ENCODE peak calls at places on chromosomes 13 and 19, in seven cellular contexts. One of them, this sample, is unnamed.

GRCh38 chr13:40980466-40980865 is 38.6 kb downstream of the ELF1 start:
- DNase-seq in Peyer's patch: no peak
- DNase-seq in uterus: no peak
- DNase-seq in HCT116: no peak
- DNase-seq in breast epithelium: no peak
- DNase-seq in esophagus squamous epithelium: no peak
- DNase-seq in right lobe of liver: no peak
- DNase-seq in this sample: no peak

GRCh38 chr19:14941189-14941588 is at the start of gene OR7C2:
- DNase-seq in Peyer's patch: no peak
- DNase-seq in uterus: no peak
- DNase-seq in HCT116: no peak
- DNase-seq in breast epithelium: no peak
- DNase-seq in esophagus squamous epithelium: no peak
- DNase-seq in right lobe of liver: no peak
- DNase-seq in this sample: no peak

GRCh38 chr13:97222934-97223710 is 989 bp downstream of the MBNL2 start:
- DNase-seq in Peyer's patch: no peak
- DNase-seq in uterus: no peak
- DNase-seq in HCT116: no peak
- DNase-seq in breast epithelium: no peak
- DNase-seq in esophagus squamous epithelium: no peak
- DNase-seq in right lobe of liver: no peak
- DNase-seq in this sample: no peak

GRCh38 chr13:24997367-24997967 is 98.5 kb upstream of the PABPC3 start:
- DNase-seq in Peyer's patch: peak; percentile 31
- DNase-seq in uterus: no peak
- DNase-seq in HCT116: no peak
- DNase-seq in breast epithelium: no peak
- DNase-seq in esophagus squamous epithelium: no peak
- DNase-seq in right lobe of liver: no peak
- DNase-seq in this sample: no peak

GRCh38 chr19:4557186-4557970 is 2.1 kb downstream of the SEMA6B start:
- DNase-seq in Peyer's patch: no peak
- DNase-seq in uterus: no peak
- DNase-seq in HCT116: no peak
- DNase-seq in breast epithelium: no peak
- DNase-seq in esophagus squamous epithelium: no peak
- DNase-seq in right lobe of liver: no peak
- DNase-seq in this sample: no peak

GRCh38 chr19:38389101-38389925 is 816 bp downstream of the SPRED3 start:
- DNase-seq in Peyer's patch: peak; percentile 29
- DNase-seq in uterus: no peak
- DNase-seq in HCT116: no peak
- DNase-seq in breast epithelium: no peak
- DNase-seq in esophagus squamous epithelium: no peak
- DNase-seq in right lobe of liver: no peak
- DNase-seq in this sample: peak; percentile 53

GRCh38 chr19:46229442-46229841 is at the start of gene IGFL1:
- DNase-seq in Peyer's patch: no peak
- DNase-seq in uterus: no peak
- DNase-seq in HCT116: no peak
- DNase-seq in breast epithelium: no peak
- DNase-seq in esophagus squamous epithelium: no peak
- DNase-seq in right lobe of liver: no peak
- DNase-seq in this sample: no peak

GRCh38 chr13:110310541-110311491 is 3.7 kb downstream of the COL4A2 start:
- DNase-seq in Peyer's patch: no peak
- DNase-seq in uterus: no peak
- DNase-seq in HCT116: no peak
- DNase-seq in breast epithelium: no peak
- DNase-seq in esophagus squamous epithelium: no peak
- DNase-seq in right lobe of liver: no peak
- DNase-seq in this sample: no peak

GRCh38 chr19:1857648-1858326 is 5.6 kb downstream of the KLF16 start:
- DNase-seq in Peyer's patch: no peak
- DNase-seq in uterus: no peak
- DNase-seq in HCT116: no peak
- DNase-seq in breast epithelium: no peak
- DNase-seq in esophagus squamous epithelium: no peak
- DNase-seq in right lobe of liver: peak; percentile 41
- DNase-seq in this sample: peak; percentile 65

GRCh38 chr13:110711778-110712070 is 1.8 kb upstream of the ING1 start:
- DNase-seq in Peyer's patch: no peak
- DNase-seq in uterus: no peak
- DNase-seq in HCT116: no peak
- DNase-seq in breast epithelium: no peak
- DNase-seq in esophagus squamous epithelium: no peak
- DNase-seq in right lobe of liver: no peak
- DNase-seq in this sample: no peak

GRCh38 chr13:69423844-69424243 is 683.8 kb upstream of the ATXN8OS start:
- DNase-seq in Peyer's patch: no peak
- DNase-seq in uterus: no peak
- DNase-seq in HCT116: no peak
- DNase-seq in breast epithelium: no peak
- DNase-seq in esophagus squamous epithelium: no peak
- DNase-seq in right lobe of liver: no peak
- DNase-seq in this sample: no peak

GRCh38 chr19:15213715-15214381 is 13.1 kb upstream of the NOTCH3 start:
- DNase-seq in Peyer's patch: no peak
- DNase-seq in uterus: peak; percentile 61
- DNase-seq in HCT116: no peak
- DNase-seq in breast epithelium: no peak
- DNase-seq in esophagus squamous epithelium: no peak
- DNase-seq in right lobe of liver: no peak
- DNase-seq in this sample: peak; percentile 91

GRCh38 chr13:83453300-83453699 is 429.0 kb downstream of the SLITRK1 start:
- DNase-seq in Peyer's patch: no peak
- DNase-seq in uterus: no peak
- DNase-seq in HCT116: no peak
- DNase-seq in breast epithelium: no peak
- DNase-seq in esophagus squamous epithelium: no peak
- DNase-seq in right lobe of liver: no peak
- DNase-seq in this sample: no peak

GRCh38 chr19:44748426-44749254 is at the start of gene BCL3:
- DNase-seq in Peyer's patch: peak; percentile 72
- DNase-seq in uterus: peak; percentile 65
- DNase-seq in HCT116: no peak
- DNase-seq in breast epithelium: peak; percentile 68
- DNase-seq in esophagus squamous epithelium: no peak
- DNase-seq in right lobe of liver: peak; percentile 93
- DNase-seq in this sample: peak; percentile 91

GRCh38 chr13:63481334-63481733 is 2065.7 kb upstream of the PCDH20 start:
- DNase-seq in Peyer's patch: no peak
- DNase-seq in uterus: no peak
- DNase-seq in HCT116: no peak
- DNase-seq in breast epithelium: no peak
- DNase-seq in esophagus squamous epithelium: no peak
- DNase-seq in right lobe of liver: no peak
- DNase-seq in this sample: no peak

GRCh38 chr19:13262450-13262849 is 112.2 kb downstream of the IER2 start:
- DNase-seq in Peyer's patch: no peak
- DNase-seq in uterus: peak; percentile 19
- DNase-seq in HCT116: no peak
- DNase-seq in breast epithelium: no peak
- DNase-seq in esophagus squamous epithelium: no peak
- DNase-seq in right lobe of liver: no peak
- DNase-seq in this sample: no peak

GRCh38 chr13:28820099-28821051 is at the start of gene MTUS2:
- DNase-seq in Peyer's patch: no peak
- DNase-seq in uterus: no peak
- DNase-seq in HCT116: no peak
- DNase-seq in breast epithelium: no peak
- DNase-seq in esophagus squamous epithelium: no peak
- DNase-seq in right lobe of liver: peak; percentile 52
- DNase-seq in this sample: no peak

GRCh38 chr19:38556521-38557174 is 61.1 kb downstream of the MAP4K1 start:
- DNase-seq in Peyer's patch: no peak
- DNase-seq in uterus: no peak
- DNase-seq in HCT116: no peak
- DNase-seq in breast epithelium: no peak
- DNase-seq in esophagus squamous epithelium: no peak
- DNase-seq in right lobe of liver: no peak
- DNase-seq in this sample: no peak

GRCh38 chr13:48585456-48585840 is 52.6 kb upstream of the RCBTB2 start:
- DNase-seq in Peyer's patch: no peak
- DNase-seq in uterus: peak; percentile 37
- DNase-seq in HCT116: peak; percentile 12
- DNase-seq in breast epithelium: peak; percentile 65
- DNase-seq in esophagus squamous epithelium: no peak
- DNase-seq in right lobe of liver: no peak
- DNase-seq in this sample: peak; percentile 28

GRCh38 chr19:52138614-52139290 is 986 bp downstream of the ZNF616 start:
- DNase-seq in Peyer's patch: peak; percentile 34
- DNase-seq in uterus: peak; percentile 20
- DNase-seq in HCT116: no peak
- DNase-seq in breast epithelium: no peak
- DNase-seq in esophagus squamous epithelium: no peak
- DNase-seq in right lobe of liver: peak; percentile 39
- DNase-seq in this sample: no peak

GRCh38 chr13:113742000-113742441 is 17.0 kb upstream of the TMEM255B start:
- DNase-seq in Peyer's patch: no peak
- DNase-seq in uterus: no peak
- DNase-seq in HCT116: peak; percentile 19
- DNase-seq in breast epithelium: no peak
- DNase-seq in esophagus squamous epithelium: no peak
- DNase-seq in right lobe of liver: peak; percentile 58
- DNase-seq in this sample: peak; percentile 62

GRCh38 chr13:46388308-46388707 is 1.3 kb upstream of the RUBCNL start:
- DNase-seq in Peyer's patch: no peak
- DNase-seq in uterus: no peak
- DNase-seq in HCT116: no peak
- DNase-seq in breast epithelium: no peak
- DNase-seq in esophagus squamous epithelium: no peak
- DNase-seq in right lobe of liver: no peak
- DNase-seq in this sample: no peak
- H3K27me3 ChIP-seq in Peyer's patch: no peaks in the 10 kb centered on the region
- H3K27me3 ChIP-seq in uterus: no peaks in the 10 kb centered on the region
- H3K27me3 ChIP-seq in HCT116: no peaks in the 10 kb centered on the region
- H3K27me3 ChIP-seq in breast epithelium: peaks cover 5% of the 10 kb centered on the region
- H3K27me3 ChIP-seq in esophagus squamous epithelium: no peaks in the 10 kb centered on the region
- H3K27me3 ChIP-seq in right lobe of liver: no peaks in the 10 kb centered on the region
- H3K27me3 ChIP-seq in this sample: peaks cover 24% of the 10 kb centered on the region

GRCh38 chr13:32956595-32956933 is 59.7 kb upstream of the KL start:
- DNase-seq in Peyer's patch: no peak
- DNase-seq in uterus: no peak
- DNase-seq in HCT116: no peak
- DNase-seq in breast epithelium: no peak
- DNase-seq in esophagus squamous epithelium: no peak
- DNase-seq in right lobe of liver: no peak
- DNase-seq in this sample: no peak
- TF ChIP-seq POLR2A in Peyer's patch: no peak
- TF ChIP-seq POLR2A in uterus: no peak
- TF ChIP-seq POLR2A in HCT116: no peak
- TF ChIP-seq POLR2A in breast epithelium: no peak
- TF ChIP-seq POLR2A in esophagus squamous epithelium: no peak
- TF ChIP-seq POLR2A in right lobe of liver: no peak
- TF ChIP-seq POLR2A in this sample: no peak

DNA sequence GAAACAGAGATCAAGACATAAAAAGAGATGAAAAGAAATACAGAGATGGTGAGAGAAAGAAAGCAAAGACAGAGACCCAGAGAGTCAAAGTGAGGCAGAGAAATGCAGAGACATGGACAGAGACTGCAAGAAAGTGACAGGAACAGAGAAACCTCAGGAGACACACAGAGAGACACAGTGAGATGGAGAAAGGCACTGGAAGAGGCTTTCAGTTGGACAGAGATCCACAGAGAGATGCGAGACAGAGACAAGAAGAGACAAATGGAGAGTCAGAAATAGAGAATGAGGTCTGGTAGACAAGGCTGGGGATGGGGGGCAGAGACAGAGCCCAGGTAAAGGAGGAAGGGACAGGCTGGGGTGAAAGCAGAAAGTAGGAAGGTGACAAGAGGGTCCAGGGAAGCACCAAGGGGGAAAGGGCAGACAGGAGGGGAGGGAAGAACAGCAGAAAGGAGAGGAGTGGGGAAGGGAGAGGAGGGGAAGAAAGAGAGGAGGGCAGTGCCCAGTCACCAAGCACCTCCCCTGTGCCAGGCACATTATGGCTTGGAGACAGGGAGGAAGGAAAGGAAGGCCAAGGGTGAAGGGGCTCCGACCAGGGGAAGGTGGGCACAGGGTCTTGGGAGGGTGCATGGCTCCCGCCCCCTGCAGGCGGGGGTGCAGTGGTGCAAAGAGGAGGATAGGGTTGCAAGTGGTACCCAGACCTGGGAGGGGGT is 38.5 kb downstream of the DEDD2 start:
- DNase-seq in Peyer's patch: no peak
- DNase-seq in uterus: no peak
- DNase-seq in HCT116: no peak
- DNase-seq in breast epithelium: no peak
- DNase-seq in esophagus squamous epithelium: no peak
- DNase-seq in right lobe of liver: no peak
- DNase-seq in this sample: no peak
- H3K27me3 ChIP-seq in Peyer's patch: no peaks in the 10 kb centered on the region
- H3K27me3 ChIP-seq in uterus: peaks cover 23% of the 10 kb centered on the region
- H3K27me3 ChIP-seq in HCT116: peaks cover 55% of the 10 kb centered on the region
- H3K27me3 ChIP-seq in breast epithelium: peaks cover 68% of the 10 kb centered on the region
- H3K27me3 ChIP-seq in esophagus squamous epithelium: peaks cover 15% of the 10 kb centered on the region
- H3K27me3 ChIP-seq in right lobe of liver: no peaks in the 10 kb centered on the region
- H3K27me3 ChIP-seq in this sample: peaks cover 60% of the 10 kb centered on the region

GRCh38 chr19:32748948-32749347 is 29.4 kb downstream of the TDRD12 start:
- DNase-seq in Peyer's patch: no peak
- DNase-seq in uterus: no peak
- DNase-seq in HCT116: no peak
- DNase-seq in breast epithelium: no peak
- DNase-seq in esophagus squamous epithelium: no peak
- DNase-seq in right lobe of liver: no peak
- DNase-seq in this sample: no peak

GRCh38 chr19:32750441-32751055 is 31.0 kb downstream of the TDRD12 start:
- DNase-seq in Peyer's patch: no peak
- DNase-seq in uterus: no peak
- DNase-seq in HCT116: no peak
- DNase-seq in breast epithelium: no peak
- DNase-seq in esophagus squamous epithelium: no peak
- DNase-seq in right lobe of liver: no peak
- DNase-seq in this sample: no peak

GRCh38 chr19:32748497-32748896 is 28.9 kb downstream of the TDRD12 start:
- DNase-seq in Peyer's patch: no peak
- DNase-seq in uterus: no peak
- DNase-seq in HCT116: no peak
- DNase-seq in breast epithelium: no peak
- DNase-seq in esophagus squamous epithelium: no peak
- DNase-seq in right lobe of liver: no peak
- DNase-seq in this sample: no peak

GRCh38 chr19:32749361-32749760 is 29.8 kb downstream of the TDRD12 start:
- DNase-seq in Peyer's patch: no peak
- DNase-seq in uterus: no peak
- DNase-seq in HCT116: no peak
- DNase-seq in breast epithelium: no peak
- DNase-seq in esophagus squamous epithelium: no peak
- DNase-seq in right lobe of liver: no peak
- DNase-seq in this sample: no peak

DNA sequence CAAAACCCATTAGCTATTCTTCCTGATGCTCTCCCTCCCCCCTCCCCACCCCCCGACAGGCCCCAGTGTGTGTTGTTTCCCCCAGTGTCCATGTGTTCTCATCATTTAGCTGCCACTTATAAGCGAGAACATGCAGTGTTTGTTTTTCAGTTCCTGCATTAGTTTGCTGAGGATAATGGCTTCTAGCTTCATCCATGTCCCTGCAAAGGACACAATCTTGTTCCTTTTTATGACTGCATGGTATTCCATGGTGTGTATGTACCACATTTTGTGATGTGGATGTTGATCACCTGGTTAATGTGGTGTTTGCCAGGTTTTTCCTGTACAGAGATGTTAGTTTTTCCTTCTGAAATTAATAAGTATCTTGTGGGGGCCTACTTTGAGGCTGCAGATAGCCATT is 31.5 kb downstream of the TDRD12 start:
- DNase-seq in Peyer's patch: no peak
- DNase-seq in uterus: no peak
- DNase-seq in HCT116: no peak
- DNase-seq in breast epithelium: no peak
- DNase-seq in esophagus squamous epithelium: no peak
- DNase-seq in right lobe of liver: no peak
- DNase-seq in this sample: no peak
- TF ChIP-seq POLR2A in Peyer's patch: no peak
- TF ChIP-seq POLR2A in uterus: no peak
- TF ChIP-seq POLR2A in HCT116: no peak
- TF ChIP-seq POLR2A in breast epithelium: no peak
- TF ChIP-seq POLR2A in esophagus squamous epithelium: no peak
- TF ChIP-seq POLR2A in right lobe of liver: no peak
- TF ChIP-seq POLR2A in this sample: no peak

This sample was measured in heart left ventricle.